ENCODE peak calls at places on chromosome 6, in ten cellular contexts. M is AG10803; J is T-helper 2 cell; Y is NCI-H1105; A is A549; Q is T-helper 9 cell; V is stimulated activated CD8-positive, alpha-beta memory T cell treated with anti-CD3 and anti-CD28 coated beads, Interleukin-2, amount 100 ng/mL, for 1 hour; K is NCI-H69; U is activated CD4-positive, alpha-beta T cell treated with anti-CD3 and anti-CD28 coated beads, Interleukin-2, amount 50 U/mL, for 24 hours; I is T-helper 1 cell. R is an unnamed sample.

GRCh38 chr6:21404577-21404976 is 189.0 kb upstream of the SOX4 start:
- DNase-seq in A (no peak), V (no peak), M (no peak), U (no peak), J (no peak), I (no peak), Y (no peak), K (no peak), Q (no peak), R (no peak)

GRCh38 chr6:134949927-134950326 is at the start of gene ALDH8A1:
- DNase-seq in Q (no peak), K (no peak), J (no peak), Y (no peak), I (no peak), U (no peak), M (no peak), A (no peak), V (no peak), R (no peak)

GRCh38 chr6:133418108-133418507 is 177.0 kb downstream of the EYA4 start:
- DNase-seq in U (no peak), J (no peak), K (no peak), I (no peak), Q (no peak), M (no peak), V (no peak), Y (no peak), A (no peak), R (no peak)

GRCh38 chr6:36962874-36963273 is 8.3 kb downstream of the PI16 start:
- DNase-seq in Q (peak), Y (no peak), A (peak), J (peak), M (no peak), K (peak), I (peak), V (peak), U (peak), R (peak)

GRCh38 chr6:11632795-11633511 is 95.4 kb downstream of the TMEM170B start:
- DNase-seq in J (no peak), M (peak), U (no peak), V (no peak), I (no peak), A (peak), K (no peak), Q (no peak), Y (no peak), R (peak)

GRCh38 chr6:133341607-133342158 is 100.5 kb downstream of the EYA4 start:
- DNase-seq in I (no peak), U (no peak), M (peak), J (no peak), V (no peak), Q (no peak), K (peak), A (peak), Y (peak), R (peak)

GRCh38 chr6:36929607-36930006 is 24.9 kb upstream of the PI16 start:
- DNase-seq in I (no peak), V (no peak), A (no peak), U (no peak), J (no peak), Q (no peak), M (peak), Y (peak), K (peak), R (peak)

GRCh38 chr6:85450578-85450884 is 648 bp downstream of the NT5E start:
- DNase-seq in Y (no peak), J (no peak), Q (no peak), M (no peak), I (no peak), A (no peak), K (no peak), U (no peak), V (no peak), R (no peak)